ENCODE peak calls at places on chromosomes 3 and 15, in four cellular contexts. One of them, this sample, is unnamed.

GRCh38 chr3:126147932-126148683 is 32.3 kb downstream of the ALDH1L1 start:
- DNase-seq in CD8-positive, alpha-beta memory T cell: peak
- DNase-seq in CD4-positive, CD25-positive, alpha-beta regulatory T cell: no peak
- DNase-seq in astrocyte: no peak
- DNase-seq in this sample: no peak

GRCh38 chr3:5376761-5377160 is 189.3 kb downstream of the EDEM1 start:
- DNase-seq in CD8-positive, alpha-beta memory T cell: no peak
- DNase-seq in astrocyte: no peak
- DNase-seq in CD4-positive, CD25-positive, alpha-beta regulatory T cell: no peak
- DNase-seq in this sample: no peak

GRCh38 chr15:60745469-60745971 is 266.6 kb upstream of the ICE2 start:
- DNase-seq in CD8-positive, alpha-beta memory T cell: no peak
- DNase-seq in astrocyte: no peak
- DNase-seq in CD4-positive, CD25-positive, alpha-beta regulatory T cell: no peak
- DNase-seq in this sample: peak

GRCh38 chr15:48373855-48374421 is 42.7 kb downstream of the DUT start:
- DNase-seq in astrocyte: peak
- DNase-seq in CD4-positive, CD25-positive, alpha-beta regulatory T cell: no peak
- DNase-seq in CD8-positive, alpha-beta memory T cell: no peak
- DNase-seq in this sample: peak

GRCh38 chr3:158107508-158108095 is 1.4 kb upstream of the SHOX2 start:
- DNase-seq in astrocyte: no peak
- DNase-seq in CD4-positive, CD25-positive, alpha-beta regulatory T cell: no peak
- DNase-seq in CD8-positive, alpha-beta memory T cell: no peak
- DNase-seq in this sample: no peak

GRCh38 chr3:150763841-150764483 is 993 bp upstream of the SIAH2 start:
- DNase-seq in CD8-positive, alpha-beta memory T cell: peak
- DNase-seq in astrocyte: no peak
- DNase-seq in CD4-positive, CD25-positive, alpha-beta regulatory T cell: peak
- DNase-seq in this sample: peak

GRCh38 chr3:33884701-33885100 is 86.3 kb downstream of the PDCD6IP start:
- DNase-seq in CD8-positive, alpha-beta memory T cell: no peak
- DNase-seq in astrocyte: no peak
- DNase-seq in CD4-positive, CD25-positive, alpha-beta regulatory T cell: no peak
- DNase-seq in this sample: no peak

GRCh38 chr3:159814161-159814560 is 174.5 kb upstream of the IL12A start:
- DNase-seq in CD8-positive, alpha-beta memory T cell: no peak
- DNase-seq in CD4-positive, CD25-positive, alpha-beta regulatory T cell: no peak
- DNase-seq in astrocyte: no peak
- DNase-seq in this sample: no peak

GRCh38 chr15:45611305-45611704 is 23.5 kb upstream of the SQOR start:
- DNase-seq in CD8-positive, alpha-beta memory T cell: no peak
- DNase-seq in CD4-positive, CD25-positive, alpha-beta regulatory T cell: no peak
- DNase-seq in astrocyte: no peak
- DNase-seq in this sample: no peak

GRCh38 chr3:130480736-130481135 is 36.2 kb upstream of the COL6A6 start:
- DNase-seq in CD8-positive, alpha-beta memory T cell: no peak
- DNase-seq in astrocyte: peak
- DNase-seq in CD4-positive, CD25-positive, alpha-beta regulatory T cell: no peak
- DNase-seq in this sample: peak

GRCh38 chr3:140091143-140091542 is 156.2 kb downstream of the CLSTN2 start:
- DNase-seq in CD4-positive, CD25-positive, alpha-beta regulatory T cell: no peak
- DNase-seq in CD8-positive, alpha-beta memory T cell: no peak
- DNase-seq in astrocyte: peak
- DNase-seq in this sample: no peak

GRCh38 chr15:58457466-58457965 is 25.7 kb downstream of the LIPC start:
- DNase-seq in CD8-positive, alpha-beta memory T cell: no peak
- DNase-seq in CD4-positive, CD25-positive, alpha-beta regulatory T cell: no peak
- DNase-seq in astrocyte: peak
- DNase-seq in this sample: peak

GRCh38 chr3:69738291-69738690 is 973 bp upstream of the MITF start:
- DNase-seq in CD4-positive, CD25-positive, alpha-beta regulatory T cell: no peak
- DNase-seq in astrocyte: peak
- DNase-seq in CD8-positive, alpha-beta memory T cell: no peak
- DNase-seq in this sample: peak

GRCh38 chr3:182389041-182389815 is 404.1 kb upstream of the ATP11B start:
- DNase-seq in astrocyte: peak
- DNase-seq in CD4-positive, CD25-positive, alpha-beta regulatory T cell: no peak
- DNase-seq in CD8-positive, alpha-beta memory T cell: no peak
- DNase-seq in this sample: peak

GRCh38 chr15:43143203-43143941 is 10.0 kb downstream of the TMEM62 start:
- DNase-seq in astrocyte: no peak
- DNase-seq in CD8-positive, alpha-beta memory T cell: no peak
- DNase-seq in CD4-positive, CD25-positive, alpha-beta regulatory T cell: no peak
- DNase-seq in this sample: no peak

GRCh38 chr3:127580327-127581060 is 10.0 kb downstream of the TPRA1 start:
- DNase-seq in CD4-positive, CD25-positive, alpha-beta regulatory T cell: no peak
- DNase-seq in astrocyte: no peak
- DNase-seq in CD8-positive, alpha-beta memory T cell: no peak
- DNase-seq in this sample: no peak

GRCh38 chr3:69425249-69425648 is 39.4 kb upstream of the FRMD4B start:
- DNase-seq in CD4-positive, CD25-positive, alpha-beta regulatory T cell: peak
- DNase-seq in CD8-positive, alpha-beta memory T cell: no peak
- DNase-seq in astrocyte: no peak
- DNase-seq in this sample: peak

GRCh38 chr3:73547427-73548036 is 77.2 kb downstream of the PDZRN3 start:
- DNase-seq in CD8-positive, alpha-beta memory T cell: no peak
- DNase-seq in CD4-positive, CD25-positive, alpha-beta regulatory T cell: no peak
- DNase-seq in astrocyte: peak
- DNase-seq in this sample: peak

GRCh38 chr3:156148946-156149348 is 28.6 kb downstream of the KCNAB1 start:
- DNase-seq in astrocyte: peak
- DNase-seq in CD8-positive, alpha-beta memory T cell: no peak
- DNase-seq in CD4-positive, CD25-positive, alpha-beta regulatory T cell: no peak
- DNase-seq in this sample: peak

GRCh38 chr15:66294932-66295235 is 1.5 kb downstream of the DIS3L start:
- DNase-seq in CD8-positive, alpha-beta memory T cell: no peak
- DNase-seq in astrocyte: peak
- DNase-seq in CD4-positive, CD25-positive, alpha-beta regulatory T cell: no peak
- DNase-seq in this sample: peak

GRCh38 chr3:104437891-104438290 is 928.8 kb upstream of the ALCAM start:
- DNase-seq in astrocyte: peak
- DNase-seq in CD8-positive, alpha-beta memory T cell: no peak
- DNase-seq in CD4-positive, CD25-positive, alpha-beta regulatory T cell: no peak
- DNase-seq in this sample: peak

GRCh38 chr15:76340802-76341365 is 4.3 kb downstream of the ISL2 start:
- DNase-seq in astrocyte: no peak
- DNase-seq in CD8-positive, alpha-beta memory T cell: peak
- DNase-seq in CD4-positive, CD25-positive, alpha-beta regulatory T cell: peak
- DNase-seq in this sample: no peak

GRCh38 chr3:10563396-10563795 is 58.0 kb upstream of the ATP2B2 start:
- DNase-seq in astrocyte: no peak
- DNase-seq in CD8-positive, alpha-beta memory T cell: no peak
- DNase-seq in CD4-positive, CD25-positive, alpha-beta regulatory T cell: no peak
- DNase-seq in this sample: no peak

GRCh38 chr15:38054488-38054887 is 120.0 kb downstream of the TMCO5A start:
- DNase-seq in astrocyte: peak
- DNase-seq in CD4-positive, CD25-positive, alpha-beta regulatory T cell: no peak
- DNase-seq in CD8-positive, alpha-beta memory T cell: no peak
- DNase-seq in this sample: peak

GRCh38 chr3:166527325-166527724 is 690.1 kb upstream of the BCHE start:
- DNase-seq in CD4-positive, CD25-positive, alpha-beta regulatory T cell: no peak
- DNase-seq in CD8-positive, alpha-beta memory T cell: no peak
- DNase-seq in astrocyte: peak
- DNase-seq in this sample: peak

GRCh38 chr3:158531334-158531733 is 39.7 kb upstream of the MLF1 start:
- DNase-seq in astrocyte: peak
- DNase-seq in CD8-positive, alpha-beta memory T cell: no peak
- DNase-seq in CD4-positive, CD25-positive, alpha-beta regulatory T cell: no peak
- DNase-seq in this sample: peak

GRCh38 chr3:141305436-141305835 is 62.9 kb upstream of the ZBTB38 start:
- DNase-seq in CD4-positive, CD25-positive, alpha-beta regulatory T cell: no peak
- DNase-seq in CD8-positive, alpha-beta memory T cell: no peak
- DNase-seq in astrocyte: no peak
- DNase-seq in this sample: peak

GRCh38 chr3:39150803-39151631 is 2.4 kb downstream of the CSRNP1 start:
- DNase-seq in CD8-positive, alpha-beta memory T cell: peak
- DNase-seq in astrocyte: peak
- DNase-seq in CD4-positive, CD25-positive, alpha-beta regulatory T cell: no peak
- DNase-seq in this sample: peak

GRCh38 chr3:58008140-58009025 is at the start of gene FLNB:
- DNase-seq in astrocyte: no peak
- DNase-seq in CD8-positive, alpha-beta memory T cell: peak
- DNase-seq in CD4-positive, CD25-positive, alpha-beta regulatory T cell: peak
- DNase-seq in this sample: peak

GRCh38 chr3:62833538-62833937 is 41.7 kb downstream of the CADPS start:
- DNase-seq in astrocyte: no peak
- DNase-seq in CD8-positive, alpha-beta memory T cell: no peak
- DNase-seq in CD4-positive, CD25-positive, alpha-beta regulatory T cell: no peak
- DNase-seq in this sample: no peak

GRCh38 chr15:34437687-34438086 is at the start of gene GOLGA8A:
- DNase-seq in CD8-positive, alpha-beta memory T cell: peak
- DNase-seq in astrocyte: peak
- DNase-seq in CD4-positive, CD25-positive, alpha-beta regulatory T cell: peak
- DNase-seq in this sample: peak

GRCh38 chr3:168085491-168086119 is 10.1 kb downstream of the GOLIM4 start:
- DNase-seq in CD4-positive, CD25-positive, alpha-beta regulatory T cell: no peak
- DNase-seq in astrocyte: no peak
- DNase-seq in CD8-positive, alpha-beta memory T cell: no peak
- DNase-seq in this sample: no peak
- H3K4me3 ChIP-seq in CD4-positive, CD25-positive, alpha-beta regulatory T cell: no peak
- H3K4me3 ChIP-seq in astrocyte: no peak
- H3K4me3 ChIP-seq in CD8-positive, alpha-beta memory T cell: no peak
- H3K4me3 ChIP-seq in this sample: no peak

GRCh38 chr15:73053398-73053723 is 1.1 kb downstream of the NEO1 start:
- DNase-seq in CD8-positive, alpha-beta memory T cell: no peak
- DNase-seq in CD4-positive, CD25-positive, alpha-beta regulatory T cell: no peak
- DNase-seq in astrocyte: no peak
- DNase-seq in this sample: no peak
- H3K4me3 ChIP-seq in CD8-positive, alpha-beta memory T cell: peak
- H3K4me3 ChIP-seq in CD4-positive, CD25-positive, alpha-beta regulatory T cell: peak
- H3K4me3 ChIP-seq in astrocyte: peak
- H3K4me3 ChIP-seq in this sample: peak

DNA sequence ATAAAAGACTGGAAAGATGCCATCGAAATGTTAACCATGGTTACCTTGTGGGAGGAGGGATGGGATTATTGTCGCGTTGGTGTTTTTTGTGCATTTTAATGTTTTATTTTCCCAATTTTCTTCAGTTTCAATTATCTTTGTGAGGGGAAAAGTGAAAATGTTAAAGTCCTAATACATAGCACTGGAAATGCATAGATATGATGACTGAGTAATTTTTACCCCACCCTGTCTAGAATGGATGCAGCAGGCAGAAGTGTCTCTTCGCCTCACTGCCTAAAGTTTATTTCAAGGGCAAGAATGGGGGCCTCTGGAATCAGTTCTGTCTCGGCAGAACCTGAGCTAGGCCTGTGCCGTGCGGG is 11.5 kb downstream of the FOXL2 start:
- DNase-seq in CD4-positive, CD25-positive, alpha-beta regulatory T cell: no peak
- DNase-seq in astrocyte: no peak
- DNase-seq in CD8-positive, alpha-beta memory T cell: no peak
- DNase-seq in this sample: no peak
- H3K4me3 ChIP-seq in CD4-positive, CD25-positive, alpha-beta regulatory T cell: no peak
- H3K4me3 ChIP-seq in astrocyte: peak
- H3K4me3 ChIP-seq in CD8-positive, alpha-beta memory T cell: peak
- H3K4me3 ChIP-seq in this sample: no peak

GRCh38 chr15:68818088-68818670 is 2.5 kb downstream of the ANP32A start:
- DNase-seq in CD8-positive, alpha-beta memory T cell: peak
- DNase-seq in CD4-positive, CD25-positive, alpha-beta regulatory T cell: peak
- DNase-seq in astrocyte: peak
- DNase-seq in this sample: peak
- H3K4me3 ChIP-seq in CD8-positive, alpha-beta memory T cell: peak
- H3K4me3 ChIP-seq in CD4-positive, CD25-positive, alpha-beta regulatory T cell: peak
- H3K4me3 ChIP-seq in astrocyte: peak
- H3K4me3 ChIP-seq in this sample: peak

GRCh38 chr3:49009391-49009790 is 2.2 kb downstream of the WDR6 start:
- DNase-seq in astrocyte: no peak
- DNase-seq in CD8-positive, alpha-beta memory T cell: no peak
- DNase-seq in CD4-positive, CD25-positive, alpha-beta regulatory T cell: no peak
- DNase-seq in this sample: no peak

GRCh38 chr3:49013113-49013737 is 5.2 kb downstream of the DALRD3 start:
- DNase-seq in CD8-positive, alpha-beta memory T cell: no peak
- DNase-seq in CD4-positive, CD25-positive, alpha-beta regulatory T cell: no peak
- DNase-seq in astrocyte: no peak
- DNase-seq in this sample: no peak

GRCh38 chr3:49013738-49014660 is 4.4 kb downstream of the DALRD3 start:
- DNase-seq in astrocyte: no peak
- DNase-seq in CD8-positive, alpha-beta memory T cell: no peak
- DNase-seq in CD4-positive, CD25-positive, alpha-beta regulatory T cell: no peak
- DNase-seq in this sample: no peak

GRCh38 chr3:49015072-49015471 is 3.3 kb downstream of the DALRD3 start:
- DNase-seq in CD8-positive, alpha-beta memory T cell: no peak
- DNase-seq in CD4-positive, CD25-positive, alpha-beta regulatory T cell: no peak
- DNase-seq in astrocyte: no peak
- DNase-seq in this sample: no peak

GRCh38 chr3:49012441-49013017 is 5.3 kb downstream of the WDR6 start:
- DNase-seq in CD8-positive, alpha-beta memory T cell: no peak
- DNase-seq in CD4-positive, CD25-positive, alpha-beta regulatory T cell: no peak
- DNase-seq in astrocyte: no peak
- DNase-seq in this sample: no peak
- H3K4me3 ChIP-seq in CD8-positive, alpha-beta memory T cell: no peak
- H3K4me3 ChIP-seq in CD4-positive, CD25-positive, alpha-beta regulatory T cell: no peak
- H3K4me3 ChIP-seq in astrocyte: no peak
- H3K4me3 ChIP-seq in this sample: no peak

GRCh38 chr3:52253314-52254260 is 8.0 kb downstream of the PPM1M start:
- DNase-seq in CD4-positive, CD25-positive, alpha-beta regulatory T cell: peak
- DNase-seq in CD8-positive, alpha-beta memory T cell: peak
- DNase-seq in astrocyte: no peak
- DNase-seq in this sample: peak
- H3K4me3 ChIP-seq in CD4-positive, CD25-positive, alpha-beta regulatory T cell: peak
- H3K4me3 ChIP-seq in CD8-positive, alpha-beta memory T cell: peak
- H3K4me3 ChIP-seq in astrocyte: no peak
- H3K4me3 ChIP-seq in this sample: no peak

DNA sequence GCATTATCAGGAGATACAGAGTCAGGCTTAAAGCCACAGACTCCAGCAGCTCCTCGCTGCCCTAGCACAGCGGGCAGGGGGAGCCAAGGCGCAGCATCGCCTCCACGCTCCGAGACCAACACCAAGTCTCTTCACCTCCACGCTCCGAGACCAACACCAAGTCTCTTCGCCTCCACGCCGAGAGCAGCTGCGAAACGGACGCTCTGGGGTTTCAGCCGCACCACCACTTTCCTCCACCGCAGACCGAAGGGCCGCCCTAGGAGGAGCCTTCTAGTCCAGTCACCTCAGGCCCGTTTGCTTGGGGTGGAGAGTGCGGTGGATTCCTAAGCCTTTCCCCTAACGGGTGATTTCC is 678 bp downstream of the DMXL2 start:
- DNase-seq in astrocyte: peak
- DNase-seq in CD4-positive, CD25-positive, alpha-beta regulatory T cell: no peak
- DNase-seq in CD8-positive, alpha-beta memory T cell: no peak
- DNase-seq in this sample: peak
- H3K4me3 ChIP-seq in astrocyte: peak
- H3K4me3 ChIP-seq in CD4-positive, CD25-positive, alpha-beta regulatory T cell: no peak
- H3K4me3 ChIP-seq in CD8-positive, alpha-beta memory T cell: peak
- H3K4me3 ChIP-seq in this sample: peak

GRCh38 chr15:79516646-79517045 is 84.5 kb downstream of the MINAR1 start:
- DNase-seq in CD8-positive, alpha-beta memory T cell: no peak
- DNase-seq in astrocyte: no peak
- DNase-seq in CD4-positive, CD25-positive, alpha-beta regulatory T cell: no peak
- DNase-seq in this sample: no peak
- H3K4me3 ChIP-seq in CD8-positive, alpha-beta memory T cell: no peak
- H3K4me3 ChIP-seq in astrocyte: no peak
- H3K4me3 ChIP-seq in CD4-positive, CD25-positive, alpha-beta regulatory T cell: no peak
- H3K4me3 ChIP-seq in this sample: no peak

This sample was measured in fibroblast of lung.